ENCODE peak calls at places on chromosomes 11 and 22, in seven cellular contexts. One of them, this sample, is unnamed.
A peak's percentile ranks its signal among the peaks of the same experiment; 100 is the strongest.

GRCh38 chr11:12880327-12880726 is 128.8 kb upstream of the RASSF10 start:
- DNase-seq in posterior cingulate gyrus: no peak
- DNase-seq in vagina: no peak
- DNase-seq in NCI-H2227 treated with DMSO at 0.1 percent for 48 hours: no peak
- DNase-seq in stimulated activated CD4-positive, alpha-beta T cell treated with anti-CD3 and anti-CD28 coated beads, Interleukin-4, amount 100 ng/mL, for 48 hours: no peak
- DNase-seq in LoVo: no peak
- DNase-seq in psoas muscle: no peak
- DNase-seq in this sample: no peak

GRCh38 chr11:77207019-77207485 is 79.0 kb downstream of the MYO7A start:
- DNase-seq in posterior cingulate gyrus: no peak
- DNase-seq in vagina: no peak
- DNase-seq in NCI-H2227 treated with DMSO at 0.1 percent for 48 hours: no peak
- DNase-seq in stimulated activated CD4-positive, alpha-beta T cell treated with anti-CD3 and anti-CD28 coated beads, Interleukin-4, amount 100 ng/mL, for 48 hours: no peak
- DNase-seq in LoVo: no peak
- DNase-seq in psoas muscle: no peak
- DNase-seq in this sample: no peak

GRCh38 chr22:31179345-31179744 is 19.4 kb downstream of the RNF185 start:
- DNase-seq in posterior cingulate gyrus: no peak
- DNase-seq in vagina: no peak
- DNase-seq in NCI-H2227 treated with DMSO at 0.1 percent for 48 hours: no peak
- DNase-seq in stimulated activated CD4-positive, alpha-beta T cell treated with anti-CD3 and anti-CD28 coated beads, Interleukin-4, amount 100 ng/mL, for 48 hours: no peak
- DNase-seq in LoVo: peak; percentile 72
- DNase-seq in psoas muscle: no peak
- DNase-seq in this sample: no peak

GRCh38 chr11:60916669-60917206 is 2.8 kb downstream of the TMEM109 start:
- DNase-seq in posterior cingulate gyrus: no peak
- DNase-seq in vagina: no peak
- DNase-seq in NCI-H2227 treated with DMSO at 0.1 percent for 48 hours: no peak
- DNase-seq in stimulated activated CD4-positive, alpha-beta T cell treated with anti-CD3 and anti-CD28 coated beads, Interleukin-4, amount 100 ng/mL, for 48 hours: no peak
- DNase-seq in LoVo: no peak
- DNase-seq in psoas muscle: no peak
- DNase-seq in this sample: no peak

GRCh38 chr22:17888439-17888838 is 114.2 kb upstream of the BID start:
- DNase-seq in posterior cingulate gyrus: no peak
- DNase-seq in vagina: no peak
- DNase-seq in NCI-H2227 treated with DMSO at 0.1 percent for 48 hours: no peak
- DNase-seq in stimulated activated CD4-positive, alpha-beta T cell treated with anti-CD3 and anti-CD28 coated beads, Interleukin-4, amount 100 ng/mL, for 48 hours: no peak
- DNase-seq in LoVo: no peak
- DNase-seq in psoas muscle: no peak
- DNase-seq in this sample: no peak

GRCh38 chr11:8036986-8037385 is 44.0 kb upstream of the TUB start:
- DNase-seq in posterior cingulate gyrus: no peak
- DNase-seq in vagina: no peak
- DNase-seq in NCI-H2227 treated with DMSO at 0.1 percent for 48 hours: no peak
- DNase-seq in stimulated activated CD4-positive, alpha-beta T cell treated with anti-CD3 and anti-CD28 coated beads, Interleukin-4, amount 100 ng/mL, for 48 hours: no peak
- DNase-seq in LoVo: no peak
- DNase-seq in psoas muscle: no peak
- DNase-seq in this sample: no peak

GRCh38 chr22:35930933-35931332 is 97.7 kb downstream of the RBFOX2 start:
- DNase-seq in posterior cingulate gyrus: no peak
- DNase-seq in vagina: no peak
- DNase-seq in NCI-H2227 treated with DMSO at 0.1 percent for 48 hours: no peak
- DNase-seq in stimulated activated CD4-positive, alpha-beta T cell treated with anti-CD3 and anti-CD28 coated beads, Interleukin-4, amount 100 ng/mL, for 48 hours: no peak
- DNase-seq in LoVo: peak; percentile 7
- DNase-seq in psoas muscle: no peak
- DNase-seq in this sample: peak; percentile 29

GRCh38 chr22:29114392-29114791 is 41.6 kb downstream of the KREMEN1 start:
- DNase-seq in posterior cingulate gyrus: no peak
- DNase-seq in vagina: no peak
- DNase-seq in NCI-H2227 treated with DMSO at 0.1 percent for 48 hours: no peak
- DNase-seq in stimulated activated CD4-positive, alpha-beta T cell treated with anti-CD3 and anti-CD28 coated beads, Interleukin-4, amount 100 ng/mL, for 48 hours: no peak
- DNase-seq in LoVo: no peak
- DNase-seq in psoas muscle: no peak
- DNase-seq in this sample: no peak

GRCh38 chr11:83159901-83160865 is 3.3 kb downstream of the PCF11 start:
- DNase-seq in posterior cingulate gyrus: no peak
- DNase-seq in vagina: no peak
- DNase-seq in NCI-H2227 treated with DMSO at 0.1 percent for 48 hours: no peak
- DNase-seq in stimulated activated CD4-positive, alpha-beta T cell treated with anti-CD3 and anti-CD28 coated beads, Interleukin-4, amount 100 ng/mL, for 48 hours: no peak
- DNase-seq in LoVo: no peak
- DNase-seq in psoas muscle: no peak
- DNase-seq in this sample: peak; percentile 23

GRCh38 chr11:128897841-128898240 is 6.7 kb downstream of the KCNJ5 start:
- DNase-seq in posterior cingulate gyrus: no peak
- DNase-seq in vagina: no peak
- DNase-seq in NCI-H2227 treated with DMSO at 0.1 percent for 48 hours: no peak
- DNase-seq in stimulated activated CD4-positive, alpha-beta T cell treated with anti-CD3 and anti-CD28 coated beads, Interleukin-4, amount 100 ng/mL, for 48 hours: no peak
- DNase-seq in LoVo: no peak
- DNase-seq in psoas muscle: no peak
- DNase-seq in this sample: no peak

GRCh38 chr11:114892381-114893197 is 214.3 kb downstream of the NXPE2 start:
- DNase-seq in posterior cingulate gyrus: no peak
- DNase-seq in vagina: no peak
- DNase-seq in NCI-H2227 treated with DMSO at 0.1 percent for 48 hours: no peak
- DNase-seq in stimulated activated CD4-positive, alpha-beta T cell treated with anti-CD3 and anti-CD28 coated beads, Interleukin-4, amount 100 ng/mL, for 48 hours: peak; percentile 12
- DNase-seq in LoVo: no peak
- DNase-seq in psoas muscle: no peak
- DNase-seq in this sample: peak; percentile 5

GRCh38 chr11:86374586-86374985 is at the start of gene CCDC81:
- DNase-seq in posterior cingulate gyrus: no peak
- DNase-seq in vagina: no peak
- DNase-seq in NCI-H2227 treated with DMSO at 0.1 percent for 48 hours: no peak
- DNase-seq in stimulated activated CD4-positive, alpha-beta T cell treated with anti-CD3 and anti-CD28 coated beads, Interleukin-4, amount 100 ng/mL, for 48 hours: no peak
- DNase-seq in LoVo: no peak
- DNase-seq in psoas muscle: no peak
- DNase-seq in this sample: no peak

GRCh38 chr11:64242920-64243854 is 2.3 kb downstream of the FKBP2 start:
- DNase-seq in posterior cingulate gyrus: no peak
- DNase-seq in vagina: no peak
- DNase-seq in NCI-H2227 treated with DMSO at 0.1 percent for 48 hours: no peak
- DNase-seq in stimulated activated CD4-positive, alpha-beta T cell treated with anti-CD3 and anti-CD28 coated beads, Interleukin-4, amount 100 ng/mL, for 48 hours: no peak
- DNase-seq in LoVo: no peak
- DNase-seq in psoas muscle: no peak
- DNase-seq in this sample: no peak

GRCh38 chr11:57480409-57481137 is 20.2 kb downstream of the RTN4RL2 start:
- DNase-seq in posterior cingulate gyrus: no peak
- DNase-seq in vagina: no peak
- DNase-seq in NCI-H2227 treated with DMSO at 0.1 percent for 48 hours: peak; percentile 11
- DNase-seq in stimulated activated CD4-positive, alpha-beta T cell treated with anti-CD3 and anti-CD28 coated beads, Interleukin-4, amount 100 ng/mL, for 48 hours: peak; percentile 81
- DNase-seq in LoVo: no peak
- DNase-seq in psoas muscle: peak; percentile 66
- DNase-seq in this sample: peak; percentile 91

GRCh38 chr22:46934746-46935491 is 172.5 kb downstream of the TBC1D22A start:
- DNase-seq in posterior cingulate gyrus: no peak
- DNase-seq in vagina: no peak
- DNase-seq in NCI-H2227 treated with DMSO at 0.1 percent for 48 hours: no peak
- DNase-seq in stimulated activated CD4-positive, alpha-beta T cell treated with anti-CD3 and anti-CD28 coated beads, Interleukin-4, amount 100 ng/mL, for 48 hours: no peak
- DNase-seq in LoVo: peak; percentile 62
- DNase-seq in psoas muscle: peak; percentile 44
- DNase-seq in this sample: peak; percentile 23

GRCh38 chr22:17951315-17951714 is 73.0 kb downstream of the MICAL3 start:
- DNase-seq in posterior cingulate gyrus: no peak
- DNase-seq in vagina: no peak
- DNase-seq in NCI-H2227 treated with DMSO at 0.1 percent for 48 hours: no peak
- DNase-seq in stimulated activated CD4-positive, alpha-beta T cell treated with anti-CD3 and anti-CD28 coated beads, Interleukin-4, amount 100 ng/mL, for 48 hours: no peak
- DNase-seq in LoVo: no peak
- DNase-seq in psoas muscle: no peak
- DNase-seq in this sample: no peak

GRCh38 chr11:65165847-65166317 is 4.2 kb upstream of the SPDYC start:
- DNase-seq in posterior cingulate gyrus: no peak
- DNase-seq in vagina: no peak
- DNase-seq in NCI-H2227 treated with DMSO at 0.1 percent for 48 hours: no peak
- DNase-seq in stimulated activated CD4-positive, alpha-beta T cell treated with anti-CD3 and anti-CD28 coated beads, Interleukin-4, amount 100 ng/mL, for 48 hours: no peak
- DNase-seq in LoVo: no peak
- DNase-seq in psoas muscle: no peak
- DNase-seq in this sample: no peak